ENCODE peak calls at places on chromosomes 1 and 21, in five cellular contexts. T is A549, H is H1, O is IMR-90, K is K562. B is an unnamed sample.

GRCh38 chr1:243715285-243715684 is 134.8 kb downstream of the AKT3 start:
- DNase-seq in T (no peak), H (no peak), K (no peak), O (no peak), B (no peak)

GRCh38 chr1:1989102-1989542 is 14.5 kb downstream of the CFAP74 start:
- DNase-seq in K (no peak), H (no peak), T (no peak), O (peak), B (no peak)

GRCh38 chr1:78007677-78008341 is 3.1 kb downstream of the DNAJB4 start:
- DNase-seq in T (no peak), O (no peak), K (no peak), H (no peak), B (no peak)

GRCh38 chr1:108044318-108044717 is 79.3 kb upstream of the VAV3 start:
- DNase-seq in T (no peak), K (no peak), H (no peak), O (no peak), B (no peak)

GRCh38 chr1:198481661-198482060 is 58.8 kb downstream of the ATP6V1G3 start:
- DNase-seq in K (no peak), T (no peak), O (no peak), H (no peak), B (no peak)

GRCh38 chr1:181161170-181161870 is 72.8 kb downstream of the IER5 start:
- DNase-seq in H (no peak), T (no peak), O (peak), K (no peak), B (no peak)

GRCh38 chr1:156513189-156513588 is 12.6 kb upstream of the MEF2D start:
- DNase-seq in H (no peak), K (no peak), O (peak), T (no peak), B (no peak)

GRCh38 chr1:41795205-41795762 is 123.4 kb downstream of the HIVEP3 start:
- DNase-seq in T (peak), H (no peak), K (no peak), O (peak), B (no peak)

GRCh38 chr1:24720152-24720551 is 25.1 kb upstream of the CLIC4 start:
- DNase-seq in K (no peak), H (no peak), T (no peak), O (peak), B (no peak)

GRCh38 chr1:63731117-63732043 is 42.4 kb upstream of the ROR1 start:
- DNase-seq in K (no peak), O (peak), T (peak), H (no peak), B (no peak)

GRCh38 chr1:230031131-230031530 is 35.9 kb upstream of the GALNT2 start:
- DNase-seq in H (no peak), K (no peak), O (no peak), T (peak), B (no peak)

GRCh38 chr1:221611930-221612777 is 129.7 kb downstream of the DUSP10 start:
- DNase-seq in K (no peak), T (peak), H (no peak), O (peak), B (no peak)

GRCh38 chr1:39572379-39573096 is 4.1 kb downstream of the PABPC4 start:
- DNase-seq in T (no peak), H (no peak), K (no peak), O (no peak), B (no peak)

GRCh38 chr1:30048905-30049304 is 674.5 kb downstream of the MATN1 start:
- DNase-seq in H (no peak), T (no peak), K (no peak), O (no peak), B (no peak)

GRCh38 chr21:33427051-33427450 is 23.8 kb downstream of the IFNGR2 start:
- DNase-seq in K (no peak), T (no peak), O (no peak), H (no peak), B (no peak)

GRCh38 chr1:209168204-209168603 is 415.3 kb upstream of the CAMK1G start:
- DNase-seq in T (no peak), H (no peak), O (no peak), K (no peak), B (no peak)

GRCh38 chr21:33244781-33245105 is 15.0 kb downstream of the IFNAR2 start:
- DNase-seq in H (no peak), K (no peak), O (no peak), T (no peak), B (no peak)

GRCh38 chr1:233394860-233395717 is 67.6 kb downstream of the MAP3K21 start:
- DNase-seq in H (no peak), K (peak), T (peak), O (peak), B (peak)

GRCh38 chr1:208455821-208456220 is 211.6 kb upstream of the PLXNA2 start:
- DNase-seq in O (no peak), K (no peak), T (no peak), H (no peak), B (no peak)

GRCh38 chr1:225879521-225880209 is 2.5 kb downstream of the TMEM63A start:
- DNase-seq in O (no peak), H (no peak), K (no peak), T (no peak), B (no peak)

GRCh38 chr1:7299329-7299799 is 471.7 kb upstream of the VAMP3 start:
- DNase-seq in H (peak), T (peak), K (no peak), O (peak), B (no peak)

GRCh38 chr1:68221001-68221970 is 11.0 kb downstream of the WLS start:
- DNase-seq in O (no peak), K (no peak), T (no peak), H (no peak), B (no peak)

GRCh38 chr21:29318354-29318753 is 19.6 kb downstream of the BACH1 start:
- DNase-seq in O (peak), H (no peak), T (no peak), K (no peak), B (no peak)

GRCh38 chr1:83692524-83693336 is 306.2 kb downstream of the TTLL7 start:
- DNase-seq in H (peak), T (no peak), O (peak), K (no peak), B (peak)

GRCh38 chr1:117009132-117009531 is 7.6 kb downstream of the CD101 start:
- DNase-seq in K (no peak), T (no peak), H (no peak), O (no peak), B (no peak)

GRCh38 chr1:112436384-112437156 is 40.6 kb downstream of the CTTNBP2NL start:
- DNase-seq in T (no peak), H (no peak), K (no peak), O (no peak), B (no peak)

GRCh38 chr1:212542761-212543187 is 65.8 kb upstream of the ATF3 start:
- DNase-seq in H (no peak), O (no peak), T (no peak), K (no peak), B (no peak)

GRCh38 chr1:61079898-61080336 is 2.4 kb upstream of the NFIA start:
- DNase-seq in H (peak), T (peak), O (peak), K (peak), B (peak)

GRCh38 chr1:162565460-162565859 is 3.9 kb downstream of the UAP1 start:
- DNase-seq in K (no peak), O (no peak), T (no peak), H (no peak), B (no peak)

GRCh38 chr1:178908358-178908757 is 37.5 kb upstream of the ANGPTL1 start:
- DNase-seq in T (no peak), O (peak), K (no peak), H (no peak), B (no peak)

GRCh38 chr1:13764533-13764932 is 64.5 kb downstream of the PRDM2 start:
- DNase-seq in T (no peak), O (peak), K (no peak), H (no peak), B (peak)
- TF ChIP-seq USF2 in T (no peak), O (no peak), K (no peak), H (no peak), B (no peak)

GRCh38 chr1:47444317-47444577 is 6.4 kb downstream of the FOXD2 start:
- DNase-seq in O (no peak), K (no peak), H (no peak), T (no peak), B (no peak)

GRCh38 chr1:47442844-47443529 is 5.1 kb downstream of the FOXD2 start:
- DNase-seq in H (no peak), O (no peak), K (no peak), T (no peak), B (no peak)

GRCh38 chr1:47444578-47445465 is 7.0 kb downstream of the FOXD2 start:
- DNase-seq in K (no peak), T (no peak), H (no peak), O (peak), B (peak)

GRCh38 chr1:47442202-47442601 is 4.4 kb downstream of the FOXD2 start:
- DNase-seq in T (no peak), K (no peak), H (no peak), O (no peak), B (no peak)

DNA sequence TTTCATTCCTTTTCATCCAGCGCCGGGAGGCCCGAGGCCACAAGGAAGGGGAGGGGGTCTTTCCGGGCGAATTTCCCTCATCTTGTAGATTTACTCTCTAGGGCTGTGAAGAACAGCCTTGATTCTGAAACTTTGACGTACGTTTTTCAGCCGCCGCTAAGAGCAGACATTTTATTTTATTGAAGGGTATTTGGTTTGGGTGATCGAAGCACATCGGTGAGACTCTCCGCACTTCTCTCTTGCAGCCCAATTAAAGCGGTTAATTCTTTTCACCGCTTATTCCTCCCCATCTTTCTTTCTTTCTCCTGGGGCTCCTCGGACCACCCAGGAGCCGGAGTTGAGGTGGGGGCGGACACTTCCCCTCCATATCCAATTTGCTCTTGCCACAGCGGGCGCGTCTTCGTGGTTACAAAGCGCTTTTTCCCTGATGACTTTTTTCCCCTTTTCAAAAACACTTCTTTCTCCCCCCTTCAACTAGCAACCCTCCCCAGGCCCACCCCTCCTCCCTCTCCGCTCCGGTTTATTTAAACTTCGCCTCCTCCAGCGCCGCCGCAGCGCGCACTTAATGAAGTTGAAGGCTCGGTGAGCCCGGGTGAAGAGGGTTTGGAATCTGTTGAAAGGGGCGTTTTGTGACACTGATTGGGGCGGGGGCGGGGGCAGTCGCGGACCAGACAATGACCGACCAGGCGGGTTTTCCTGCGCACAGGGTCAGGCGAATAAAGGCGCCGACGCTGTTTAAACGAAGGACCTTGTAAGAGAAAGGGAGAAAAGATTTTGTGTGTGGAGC is 5.9 kb downstream of the FOXD2 start:
- DNase-seq in K (no peak), O (no peak), T (no peak), H (no peak), B (peak)
- TF ChIP-seq CTCF in K (no peak), O (no peak), T (no peak), H (no peak), B (no peak)

GRCh38 chr1:110440877-110441276 is 10.1 kb upstream of the PROK1 start:
- DNase-seq in K (no peak), T (no peak), H (no peak), O (peak), B (no peak)
- TF ChIP-seq USF2 in K (no peak), T (no peak), H (no peak), O (no peak), B (no peak)

DNA sequence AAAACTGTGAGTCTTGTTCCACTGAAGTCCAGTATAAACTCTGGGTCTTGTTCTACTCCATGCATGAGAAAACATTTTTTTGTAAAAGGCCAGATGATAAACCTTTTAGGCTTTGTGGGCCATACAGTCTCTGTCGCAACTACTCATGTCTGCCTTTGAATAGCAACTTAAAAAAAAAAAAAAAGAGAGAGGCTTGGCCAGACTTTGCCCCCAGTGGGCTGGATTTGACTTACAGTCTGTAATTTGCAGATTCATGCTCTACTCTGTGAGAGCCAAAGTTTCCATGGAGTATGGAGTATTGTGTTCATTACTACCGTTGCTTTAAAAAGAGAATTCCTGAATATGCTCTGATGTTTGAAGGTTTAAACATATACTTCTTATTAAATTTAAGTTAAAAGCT is 654.9 kb upstream of the PKN2 start:
- DNase-seq in O (peak), H (no peak), K (no peak), T (peak), B (no peak)
- TF ChIP-seq CTCF in O (no peak), H (peak), K (no peak), T (no peak), B (no peak)

GRCh38 chr21:45102391-45102932 is 28.1 kb downstream of the ADARB1 start:
- DNase-seq in T (peak), H (no peak), O (no peak), K (no peak), B (no peak)
- TF ChIP-seq USF2 in T (no peak), H (no peak), O (no peak), K (no peak), B (no peak)

GRCh38 chr1:58791106-58791505 is 7.3 kb upstream of the JUN start:
- DNase-seq in O (no peak), K (no peak), H (no peak), T (no peak), B (no peak)

GRCh38 chr1:58794585-58794984 is 10.7 kb upstream of the JUN start:
- DNase-seq in T (no peak), H (no peak), K (no peak), O (no peak), B (no peak)

GRCh38 chr1:58789322-58789856 is 5.5 kb upstream of the JUN start:
- DNase-seq in K (no peak), T (no peak), O (no peak), H (no peak), B (no peak)

GRCh38 chr1:58790313-58790712 is 6.5 kb upstream of the JUN start:
- DNase-seq in H (no peak), K (no peak), T (no peak), O (no peak), B (no peak)

GRCh38 chr1:58792851-58793250 is 9.0 kb upstream of the JUN start:
- DNase-seq in H (no peak), O (no peak), T (no peak), K (no peak), B (no peak)
- TF ChIP-seq CTCF in H (no peak), O (no peak), T (no peak), K (no peak), B (no peak)

GRCh38 chr1:51899022-51899421 is 20.5 kb upstream of the NRDC start:
- DNase-seq in K (no peak), H (no peak), O (no peak), T (no peak), B (no peak)

GRCh38 chr1:51902456-51902855 is 23.9 kb upstream of the NRDC start:
- DNase-seq in T (no peak), H (no peak), O (no peak), K (no peak), B (no peak)

GRCh38 chr1:51901151-51901550 is 22.6 kb upstream of the NRDC start:
- DNase-seq in K (no peak), T (no peak), H (no peak), O (no peak), B (no peak)

GRCh38 chr1:51897699-51898031 is 19.1 kb upstream of the NRDC start:
- DNase-seq in O (peak), K (no peak), T (peak), H (no peak), B (no peak)

GRCh38 chr1:51898090-51898734 is 19.7 kb upstream of the NRDC start:
- DNase-seq in K (no peak), T (peak), O (peak), H (no peak), B (no peak)
- TF ChIP-seq USF2 in K (no peak), T (no peak), O (no peak), H (no peak), B (no peak)

GRCh38 chr1:93749894-93750301 is 68.3 kb upstream of the BCAR3 start:
- DNase-seq in T (peak), O (no peak), H (peak), K (no peak), B (peak)
- TF ChIP-seq CTCF in T (no peak), O (peak), H (peak), K (peak), B (no peak)

DNA sequence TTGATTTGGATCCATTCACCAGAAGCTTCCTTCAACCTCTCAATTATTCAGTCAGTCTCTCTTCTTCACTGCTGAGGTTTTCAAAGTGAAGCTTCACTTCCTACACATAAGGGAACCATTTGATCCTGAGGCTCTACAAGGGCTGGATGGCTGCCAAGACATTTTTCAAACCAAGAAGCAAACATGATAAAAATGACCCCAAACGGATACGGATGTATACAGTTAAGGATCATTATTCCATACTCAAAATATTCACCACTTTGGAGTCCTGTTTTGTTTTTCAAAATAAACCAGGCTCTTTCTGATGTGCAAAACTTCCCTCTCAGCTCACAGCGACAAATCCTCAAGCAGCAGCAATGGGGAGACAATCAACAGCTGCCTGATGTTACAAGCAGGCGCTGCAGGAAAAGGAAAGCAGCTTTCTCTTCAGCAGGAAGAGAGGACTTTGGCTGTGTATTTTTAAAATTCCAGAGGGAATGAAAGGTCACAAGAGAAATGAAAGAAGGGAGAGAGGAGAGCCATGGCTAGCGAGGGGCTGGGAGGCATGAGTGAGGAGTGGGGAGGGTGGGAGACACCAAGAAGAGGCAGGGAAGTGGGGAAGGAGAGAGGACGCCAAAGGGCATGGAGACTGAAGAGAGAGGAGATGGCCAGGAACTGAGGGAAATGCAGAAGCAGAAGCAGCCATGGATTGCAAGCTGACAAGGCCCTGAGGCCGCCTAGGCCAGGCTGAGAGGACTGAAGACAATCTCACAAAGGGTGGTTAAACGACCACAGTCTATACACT is 145.4 kb downstream of the SLC45A1 start:
- DNase-seq in T (no peak), H (no peak), O (peak), K (no peak), B (no peak)
- TF ChIP-seq USF2 in T (no peak), H (no peak), O (no peak), K (no peak), B (no peak)

B was measured in WTC11.